ENCODE peak calls at places on chromosomes 5 and 9, in nine cellular contexts. Y, O, Q, M, U, A, K, P and R are unnamed samples.
A peak's percentile ranks its signal among the peaks of the same experiment; 100 is the strongest.

GRCh38 chr9:132507670-132508469 is 74.5 kb upstream of the BARHL1 start:
- DNase-seq in Y (peak; percentile 88), O (peak; percentile 5), Q (peak; percentile 72), M (no peak), U (peak; percentile 56), A (peak; percentile 73), K (peak; percentile 75), P (peak; percentile 57), R (peak; percentile 67)

GRCh38 chr5:95644351-95645042 is 2.1 kb upstream of the RFESD start:
- DNase-seq in Y (peak; percentile 53), O (no peak), Q (peak; percentile 60), M (no peak), U (peak; percentile 34), A (no peak), K (peak; percentile 59), P (peak; percentile 63), R (no peak)

GRCh38 chr5:128403350-128403749 is 134.7 kb downstream of the FBN2 start:
- DNase-seq in Y (no peak), O (no peak), Q (no peak), M (no peak), U (no peak), A (no peak), K (no peak), P (no peak), R (no peak)

GRCh38 chr9:130240410-130241197 is 25.0 kb upstream of the HMCN2 start:
- DNase-seq in Y (peak; percentile 70), O (peak; percentile 46), Q (peak; percentile 81), M (no peak), U (peak; percentile 51), A (peak; percentile 32), K (peak; percentile 58), P (peak; percentile 68), R (no peak)

GRCh38 chr5:16131878-16132277 is 47.7 kb downstream of the MARCHF11 start:
- DNase-seq in Y (no peak), O (no peak), Q (no peak), M (no peak), U (no peak), A (no peak), K (no peak), P (no peak), R (no peak)

GRCh38 chr5:103962023-103962422 is 399.4 kb upstream of the NUDT12 start:
- DNase-seq in Y (no peak), O (no peak), Q (no peak), M (no peak), U (no peak), A (no peak), K (no peak), P (no peak), R (no peak)

GRCh38 chr9:128033609-128034008 is 33.5 kb downstream of the NAIF1 start:
- DNase-seq in Y (no peak), O (no peak), Q (no peak), M (no peak), U (no peak), A (no peak), K (no peak), P (no peak), R (no peak)

GRCh38 chr5:41695920-41696582 is 174.2 kb downstream of the OXCT1 start:
- DNase-seq in Y (no peak), O (no peak), Q (no peak), M (no peak), U (no peak), A (no peak), K (no peak), P (peak; percentile 8), R (no peak)

GRCh38 chr5:120366047-120366446 is 98.1 kb upstream of the PRR16 start:
- DNase-seq in Y (no peak), O (no peak), Q (peak; percentile 49), M (no peak), U (no peak), A (no peak), K (no peak), P (no peak), R (no peak)

GRCh38 chr9:34610434-34611206 is 1.3 kb downstream of the RPP25L start:
- DNase-seq in Y (no peak), O (no peak), Q (no peak), M (no peak), U (peak; percentile 57), A (no peak), K (no peak), P (no peak), R (no peak)

GRCh38 chr9:116549061-116549664 is 137.9 kb upstream of the TRIM32 start:
- DNase-seq in Y (no peak), O (no peak), Q (peak; percentile 92), M (peak; percentile 6), U (peak; percentile 80), A (no peak), K (peak; percentile 66), P (peak; percentile 91), R (no peak)